ENCODE peak calls at places on chromosomes 13 and 19, in five cellular contexts. M is sigmoid colon, S is ACHN, W is GM10248, K is Daoy. A is an unnamed sample.

GRCh38 chr13:54424344-54424743 is 1395.7 kb downstream of the OLFM4 start:
- DNase-seq in M (no peak), S (no peak), W (no peak), K (no peak), A (no peak)

GRCh38 chr13:111344471-111345191 is 24.2 kb downstream of the TEX29 start:
- DNase-seq in W (no peak), K (peak), S (peak), M (no peak), A (no peak)

GRCh38 chr13:29162638-29163037 is 342.5 kb downstream of the MTUS2 start:
- DNase-seq in W (no peak), S (peak), M (no peak), K (peak), A (peak)

GRCh38 chr19:39208175-39208795 is 4.2 kb upstream of the SYCN start:
- DNase-seq in M (no peak), K (no peak), S (no peak), W (no peak), A (no peak)

GRCh38 chr19:19488875-19489690 is 26.3 kb downstream of the TSSK6 start:
- DNase-seq in W (peak), M (peak), K (peak), S (peak), A (peak)

GRCh38 chr13:93625536-93625935 is 398.9 kb downstream of the GPC6 start:
- DNase-seq in K (no peak), M (no peak), S (no peak), W (no peak), A (no peak)

GRCh38 chr19:30856376-30856775 is 484.2 kb downstream of the ZNF536 start:
- DNase-seq in S (no peak), K (no peak), W (no peak), M (no peak), A (no peak)

GRCh38 chr19:3068071-3068470 is 5.8 kb upstream of the TLE5 start:
- DNase-seq in M (no peak), K (no peak), W (no peak), S (no peak), A (no peak)

GRCh38 chr19:5035817-5036732 is 67.2 kb downstream of the KDM4B start:
- DNase-seq in S (no peak), W (no peak), K (no peak), M (no peak), A (no peak)

GRCh38 chr13:57212989-57213388 is 46.0 kb downstream of the PRR20E start:
- DNase-seq in S (no peak), W (no peak), K (no peak), M (no peak), A (no peak)

GRCh38 chr13:71817335-71817734 is 49.7 kb downstream of the DACH1 start:
- DNase-seq in S (no peak), W (no peak), M (no peak), K (no peak), A (no peak)

GRCh38 chr19:45657520-45658163 is 10.4 kb upstream of the GIPR start:
- DNase-seq in W (no peak), M (no peak), S (no peak), K (no peak), A (no peak)

GRCh38 chr13:37616131-37616530 is 17.6 kb upstream of the POSTN start:
- DNase-seq in S (peak), M (no peak), W (no peak), K (no peak), A (no peak)

GRCh38 chr13:96090240-96091101 is 564 bp downstream of the HS6ST3 start:
- DNase-seq in K (peak), M (no peak), S (peak), W (peak), A (no peak)

GRCh38 chr19:42596391-42597071 is 1.8 kb upstream of the CEACAM8 start:
- DNase-seq in K (peak), M (no peak), S (peak), W (peak), A (peak)

GRCh38 chr19:31983647-31984046 is 361.8 kb upstream of the ZNF507 start:
- DNase-seq in K (no peak), S (no peak), W (no peak), M (no peak), A (no peak)

GRCh38 chr13:30805603-30806011 is 70.3 kb downstream of the ALOX5AP start:
- DNase-seq in S (no peak), K (peak), W (no peak), M (peak), A (no peak)

GRCh38 chr13:20209937-20210336 is 17.2 kb upstream of the GJB2 start:
- DNase-seq in M (no peak), S (no peak), K (no peak), W (no peak), A (no peak)

GRCh38 chr13:30908416-30908980 is 2.4 kb downstream of the MEDAG start:
- DNase-seq in K (peak), W (no peak), S (no peak), M (no peak), A (no peak)

GRCh38 chr19:46654621-46655152 is 6.3 kb downstream of the DACT3 start:
- DNase-seq in M (peak), W (no peak), K (no peak), S (no peak), A (no peak)

GRCh38 chr19:53810891-53811290 is 13.2 kb downstream of the NLRP12 start:
- DNase-seq in M (no peak), S (no peak), W (no peak), K (no peak), A (no peak)

GRCh38 chr19:16417660-16418596 is 53.8 kb downstream of the EPS15L1 start:
- DNase-seq in M (peak), K (peak), W (peak), S (peak), A (peak)

GRCh38 chr19:46772170-46773017 is 16.0 kb downstream of the SLC1A5 start:
- DNase-seq in W (no peak), M (no peak), K (no peak), S (no peak), A (no peak)

GRCh38 chr13:63107163-63107935 is 1691.7 kb upstream of the PCDH20 start:
- DNase-seq in K (no peak), S (no peak), M (no peak), W (no peak), A (no peak)

GRCh38 chr13:26019881-26020535 is 31.8 kb downstream of the SHISA2 start:
- DNase-seq in K (peak), M (no peak), S (peak), W (no peak), A (no peak)

GRCh38 chr13:47831265-47831664 is 169.8 kb downstream of the SUCLA2 start:
- DNase-seq in K (no peak), W (no peak), M (no peak), S (no peak), A (no peak)

GRCh38 chr13:48334534-48335127 is 31.1 kb downstream of the RB1 start:
- DNase-seq in M (no peak), S (peak), K (no peak), W (peak), A (peak)

GRCh38 chr19:46408611-46409039 is 4.7 kb downstream of the CCDC8 start:
- DNase-seq in M (peak), W (no peak), K (no peak), S (no peak), A (no peak)

GRCh38 chr13:99085139-99085845 is 107.4 kb upstream of the DOCK9 start:
- DNase-seq in K (no peak), W (no peak), S (no peak), M (peak), A (no peak)

GRCh38 chr13:37306778-37307544 is 201.5 kb upstream of the CSNK1A1L start:
- DNase-seq in S (peak), M (no peak), W (no peak), K (no peak), A (peak)

GRCh38 chr19:12272386-12272785 is 22.3 kb downstream of the ZNF44 start:
- DNase-seq in M (no peak), K (no peak), S (no peak), W (no peak), A (no peak)

GRCh38 chr13:74015137-74015536 is 119.1 kb downstream of the KLF12 start:
- DNase-seq in S (peak), K (no peak), M (no peak), W (no peak), A (peak)

GRCh38 chr19:47110521-47111080 is 3.0 kb downstream of the ZC3H4 start:
- DNase-seq in S (no peak), W (no peak), M (no peak), K (no peak), A (no peak)

GRCh38 chr13:97749174-97749573 is 204.3 kb upstream of the IPO5 start:
- DNase-seq in W (no peak), S (peak), K (peak), M (no peak), A (peak)

GRCh38 chr13:63435668-63436275 is 2020.1 kb upstream of the PCDH20 start:
- DNase-seq in M (no peak), K (no peak), S (peak), W (no peak), A (peak)

GRCh38 chr13:46062190-46062589 is 9.6 kb upstream of the ZC3H13 start:
- DNase-seq in S (no peak), W (no peak), M (no peak), K (peak), A (peak)

A was measured in RKO.